ENCODE peak calls at places on chromosome 19, in ten cellular contexts. One of them, this sample, is unnamed.
A peak's percentile ranks its signal among the peaks of the same experiment; 100 is the strongest.

GRCh38 chr19:58213075-58213369 is 15.7 kb upstream of the ZNF544 start:
- DNase-seq in thoracic aorta: no peak
- DNase-seq in endodermal cell: no peak
- DNase-seq in H1: no peak
- DNase-seq in HL-60: no peak
- DNase-seq in dorsolateral prefrontal cortex: no peak
- DNase-seq in Panc1: no peak
- DNase-seq in fibroblast of the aortic adventitia: no peak
- DNase-seq in activated B cell treated with CpG ODN at 0.5 μM for 24 hours: no peak
- DNase-seq in BJ: no peak
- DNase-seq in this sample: no peak

GRCh38 chr19:756821-757688 is 6.1 kb downstream of the MISP start:
- DNase-seq in BJ: no peak
- DNase-seq in dorsolateral prefrontal cortex: no peak
- DNase-seq in HL-60: no peak
- DNase-seq in thoracic aorta: no peak
- DNase-seq in fibroblast of the aortic adventitia: no peak
- DNase-seq in endodermal cell: no peak
- DNase-seq in activated B cell treated with CpG ODN at 0.5 μM for 24 hours: no peak
- DNase-seq in Panc1: no peak
- DNase-seq in H1: no peak
- DNase-seq in this sample: no peak

GRCh38 chr19:29708553-29709439 is 6.3 kb downstream of the C19orf12 start:
- DNase-seq in H1: no peak
- DNase-seq in dorsolateral prefrontal cortex: no peak
- DNase-seq in thoracic aorta: no peak
- DNase-seq in fibroblast of the aortic adventitia: peak; percentile 33
- DNase-seq in Panc1: no peak
- DNase-seq in endodermal cell: no peak
- DNase-seq in BJ: no peak
- DNase-seq in activated B cell treated with CpG ODN at 0.5 μM for 24 hours: no peak
- DNase-seq in HL-60: no peak
- DNase-seq in this sample: no peak

GRCh38 chr19:10431254-10431942 is 11.1 kb downstream of the PDE4A start:
- DNase-seq in activated B cell treated with CpG ODN at 0.5 μM for 24 hours: peak; percentile 54
- DNase-seq in H1: peak; percentile 65
- DNase-seq in dorsolateral prefrontal cortex: no peak
- DNase-seq in fibroblast of the aortic adventitia: peak; percentile 22
- DNase-seq in thoracic aorta: no peak
- DNase-seq in HL-60: no peak
- DNase-seq in endodermal cell: peak; percentile 70
- DNase-seq in Panc1: no peak
- DNase-seq in BJ: no peak
- DNase-seq in this sample: no peak

GRCh38 chr19:46297700-46298476 is 1.0 kb downstream of the HIF3A start:
- DNase-seq in HL-60: no peak
- DNase-seq in activated B cell treated with CpG ODN at 0.5 μM for 24 hours: no peak
- DNase-seq in Panc1: no peak
- DNase-seq in fibroblast of the aortic adventitia: peak; percentile 29
- DNase-seq in BJ: no peak
- DNase-seq in endodermal cell: peak; percentile 58
- DNase-seq in dorsolateral prefrontal cortex: no peak
- DNase-seq in H1: peak; percentile 55
- DNase-seq in thoracic aorta: peak; percentile 47
- DNase-seq in this sample: no peak

GRCh38 chr19:37929512-37929911 is 22.5 kb downstream of the SIPA1L3 start:
- DNase-seq in activated B cell treated with CpG ODN at 0.5 μM for 24 hours: no peak
- DNase-seq in endodermal cell: peak; percentile 70
- DNase-seq in Panc1: no peak
- DNase-seq in thoracic aorta: no peak
- DNase-seq in H1: no peak
- DNase-seq in dorsolateral prefrontal cortex: no peak
- DNase-seq in BJ: no peak
- DNase-seq in fibroblast of the aortic adventitia: no peak
- DNase-seq in HL-60: no peak
- DNase-seq in this sample: no peak

GRCh38 chr19:33395561-33396550 is 22.3 kb downstream of the CEBPG start:
- DNase-seq in H1: no peak
- DNase-seq in BJ: no peak
- DNase-seq in endodermal cell: no peak
- DNase-seq in dorsolateral prefrontal cortex: no peak
- DNase-seq in fibroblast of the aortic adventitia: peak; percentile 63
- DNase-seq in activated B cell treated with CpG ODN at 0.5 μM for 24 hours: no peak
- DNase-seq in HL-60: no peak
- DNase-seq in thoracic aorta: no peak
- DNase-seq in Panc1: no peak
- DNase-seq in this sample: no peak

GRCh38 chr19:39438270-39438934 is 2.7 kb upstream of the RPS16 start:
- DNase-seq in Panc1: peak; percentile 99
- DNase-seq in activated B cell treated with CpG ODN at 0.5 μM for 24 hours: no peak
- DNase-seq in endodermal cell: no peak
- DNase-seq in BJ: no peak
- DNase-seq in fibroblast of the aortic adventitia: peak; percentile 40
- DNase-seq in dorsolateral prefrontal cortex: no peak
- DNase-seq in H1: no peak
- DNase-seq in HL-60: no peak
- DNase-seq in thoracic aorta: no peak
- DNase-seq in this sample: no peak

GRCh38 chr19:49362926-49363264 is 679 bp upstream of the TEAD2 start:
- DNase-seq in fibroblast of the aortic adventitia: no peak
- DNase-seq in dorsolateral prefrontal cortex: no peak
- DNase-seq in endodermal cell: no peak
- DNase-seq in BJ: no peak
- DNase-seq in H1: no peak
- DNase-seq in activated B cell treated with CpG ODN at 0.5 μM for 24 hours: no peak
- DNase-seq in thoracic aorta: no peak
- DNase-seq in HL-60: no peak
- DNase-seq in Panc1: no peak
- DNase-seq in this sample: peak; percentile 44

GRCh38 chr19:13764821-13765394 is 586 bp downstream of the MRI1 start:
- DNase-seq in BJ: no peak
- DNase-seq in activated B cell treated with CpG ODN at 0.5 μM for 24 hours: peak; percentile 37
- DNase-seq in HL-60: peak; percentile 27
- DNase-seq in endodermal cell: peak; percentile 67
- DNase-seq in thoracic aorta: no peak
- DNase-seq in fibroblast of the aortic adventitia: no peak
- DNase-seq in Panc1: no peak
- DNase-seq in H1: peak; percentile 55
- DNase-seq in dorsolateral prefrontal cortex: no peak
- DNase-seq in this sample: peak; percentile 50

GRCh38 chr19:49528211-49528771 is 488 bp downstream of the RCN3 start:
- DNase-seq in Panc1: no peak
- DNase-seq in H1: peak; percentile 57
- DNase-seq in thoracic aorta: peak; percentile 11
- DNase-seq in HL-60: no peak
- DNase-seq in dorsolateral prefrontal cortex: no peak
- DNase-seq in fibroblast of the aortic adventitia: peak; percentile 81
- DNase-seq in BJ: no peak
- DNase-seq in endodermal cell: no peak
- DNase-seq in activated B cell treated with CpG ODN at 0.5 μM for 24 hours: no peak
- DNase-seq in this sample: no peak

GRCh38 chr19:4717191-4717965 is 6.3 kb downstream of the DPP9 start:
- DNase-seq in endodermal cell: no peak
- DNase-seq in activated B cell treated with CpG ODN at 0.5 μM for 24 hours: no peak
- DNase-seq in BJ: no peak
- DNase-seq in Panc1: no peak
- DNase-seq in thoracic aorta: no peak
- DNase-seq in fibroblast of the aortic adventitia: peak; percentile 70
- DNase-seq in HL-60: no peak
- DNase-seq in dorsolateral prefrontal cortex: no peak
- DNase-seq in H1: no peak
- DNase-seq in this sample: no peak

GRCh38 chr19:19588546-19588945 is 29.9 kb downstream of the PBX4 start:
- DNase-seq in BJ: no peak
- DNase-seq in activated B cell treated with CpG ODN at 0.5 μM for 24 hours: no peak
- DNase-seq in dorsolateral prefrontal cortex: no peak
- DNase-seq in thoracic aorta: no peak
- DNase-seq in Panc1: no peak
- DNase-seq in endodermal cell: no peak
- DNase-seq in H1: no peak
- DNase-seq in fibroblast of the aortic adventitia: no peak
- DNase-seq in HL-60: no peak
- DNase-seq in this sample: no peak

GRCh38 chr19:52673014-52673413 is 34.9 kb upstream of the ZNF83 start:
- DNase-seq in dorsolateral prefrontal cortex: no peak
- DNase-seq in BJ: no peak
- DNase-seq in HL-60: no peak
- DNase-seq in Panc1: no peak
- DNase-seq in H1: no peak
- DNase-seq in activated B cell treated with CpG ODN at 0.5 μM for 24 hours: no peak
- DNase-seq in endodermal cell: no peak
- DNase-seq in thoracic aorta: no peak
- DNase-seq in fibroblast of the aortic adventitia: peak; percentile 40
- DNase-seq in this sample: no peak

GRCh38 chr19:2013683-2013961 is 1.9 kb downstream of the BTBD2 start:
- DNase-seq in dorsolateral prefrontal cortex: no peak
- DNase-seq in thoracic aorta: no peak
- DNase-seq in fibroblast of the aortic adventitia: no peak
- DNase-seq in activated B cell treated with CpG ODN at 0.5 μM for 24 hours: no peak
- DNase-seq in endodermal cell: no peak
- DNase-seq in Panc1: no peak
- DNase-seq in BJ: no peak
- DNase-seq in H1: no peak
- DNase-seq in HL-60: no peak
- DNase-seq in this sample: no peak

GRCh38 chr19:16376649-16377048 is 52.0 kb downstream of the KLF2 start:
- DNase-seq in Panc1: no peak
- DNase-seq in BJ: no peak
- DNase-seq in dorsolateral prefrontal cortex: no peak
- DNase-seq in activated B cell treated with CpG ODN at 0.5 μM for 24 hours: no peak
- DNase-seq in H1: peak; percentile 86
- DNase-seq in endodermal cell: peak; percentile 85
- DNase-seq in fibroblast of the aortic adventitia: no peak
- DNase-seq in thoracic aorta: no peak
- DNase-seq in HL-60: peak; percentile 33
- DNase-seq in this sample: no peak
- TF ChIP-seq CTCF in Panc1: no peak
- TF ChIP-seq CTCF in BJ: peak; percentile 46
- TF ChIP-seq CTCF in dorsolateral prefrontal cortex: no peak
- TF ChIP-seq CTCF in activated B cell treated with CpG ODN at 0.5 μM for 24 hours: no peak
- TF ChIP-seq CTCF in H1: peak; percentile 89
- TF ChIP-seq CTCF in endodermal cell: peak; percentile 79
- TF ChIP-seq CTCF in fibroblast of the aortic adventitia: peak; percentile 35
- TF ChIP-seq CTCF in thoracic aorta: no peak
- TF ChIP-seq CTCF in HL-60: peak; percentile 33
- TF ChIP-seq CTCF in this sample: no peak

GRCh38 chr19:30719991-30720329 is 347.8 kb downstream of the ZNF536 start:
- DNase-seq in fibroblast of the aortic adventitia: no peak
- DNase-seq in H1: peak; percentile 58
- DNase-seq in HL-60: no peak
- DNase-seq in BJ: no peak
- DNase-seq in endodermal cell: peak; percentile 70
- DNase-seq in dorsolateral prefrontal cortex: no peak
- DNase-seq in activated B cell treated with CpG ODN at 0.5 μM for 24 hours: no peak
- DNase-seq in Panc1: no peak
- DNase-seq in thoracic aorta: no peak
- DNase-seq in this sample: no peak
- TF ChIP-seq CTCF in fibroblast of the aortic adventitia: no peak
- TF ChIP-seq CTCF in H1: no peak
- TF ChIP-seq CTCF in HL-60: no peak
- TF ChIP-seq CTCF in BJ: no peak
- TF ChIP-seq CTCF in endodermal cell: no peak
- TF ChIP-seq CTCF in dorsolateral prefrontal cortex: no peak
- TF ChIP-seq CTCF in activated B cell treated with CpG ODN at 0.5 μM for 24 hours: no peak
- TF ChIP-seq CTCF in Panc1: no peak
- TF ChIP-seq CTCF in thoracic aorta: no peak
- TF ChIP-seq CTCF in this sample: no peak

DNA sequence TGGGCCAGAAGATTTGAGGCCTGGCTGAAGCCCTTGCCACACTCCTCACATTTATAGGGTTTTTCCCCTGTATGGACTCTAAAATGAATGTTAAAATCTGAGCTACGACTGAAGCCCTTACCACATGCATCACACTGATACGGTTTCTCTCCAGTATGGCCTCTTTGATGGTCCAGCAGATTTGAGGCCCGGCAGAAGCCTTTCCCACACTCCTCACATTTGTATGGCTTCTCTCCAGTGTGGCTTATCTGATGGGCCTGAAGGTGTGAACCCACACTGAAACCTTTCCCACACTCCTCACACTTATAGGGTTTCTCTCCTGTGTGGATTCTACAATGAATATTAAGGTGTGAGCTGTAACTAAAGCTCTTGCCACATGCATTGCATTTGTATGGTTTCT is 21.0 kb downstream of the ZNF45 start:
- DNase-seq in activated B cell treated with CpG ODN at 0.5 μM for 24 hours: no peak
- DNase-seq in endodermal cell: no peak
- DNase-seq in Panc1: no peak
- DNase-seq in dorsolateral prefrontal cortex: no peak
- DNase-seq in thoracic aorta: no peak
- DNase-seq in HL-60: no peak
- DNase-seq in fibroblast of the aortic adventitia: no peak
- DNase-seq in BJ: no peak
- DNase-seq in H1: no peak
- DNase-seq in this sample: no peak
- TF ChIP-seq CTCF in activated B cell treated with CpG ODN at 0.5 μM for 24 hours: no peak
- TF ChIP-seq CTCF in endodermal cell: no peak
- TF ChIP-seq CTCF in Panc1: no peak
- TF ChIP-seq CTCF in dorsolateral prefrontal cortex: no peak
- TF ChIP-seq CTCF in thoracic aorta: no peak
- TF ChIP-seq CTCF in HL-60: no peak
- TF ChIP-seq CTCF in fibroblast of the aortic adventitia: no peak
- TF ChIP-seq CTCF in BJ: no peak
- TF ChIP-seq CTCF in H1: no peak
- TF ChIP-seq CTCF in this sample: no peak

GRCh38 chr19:42313096-42313839 is at the start of gene TMEM145:
- DNase-seq in H1: peak; percentile 79
- DNase-seq in fibroblast of the aortic adventitia: peak; percentile 45
- DNase-seq in dorsolateral prefrontal cortex: no peak
- DNase-seq in BJ: no peak
- DNase-seq in HL-60: peak; percentile 25
- DNase-seq in activated B cell treated with CpG ODN at 0.5 μM for 24 hours: no peak
- DNase-seq in endodermal cell: peak; percentile 84
- DNase-seq in Panc1: no peak
- DNase-seq in thoracic aorta: no peak
- DNase-seq in this sample: peak; percentile 62
- TF ChIP-seq CTCF in H1: no peak
- TF ChIP-seq CTCF in fibroblast of the aortic adventitia: no peak
- TF ChIP-seq CTCF in dorsolateral prefrontal cortex: peak; percentile 42
- TF ChIP-seq CTCF in BJ: no peak
- TF ChIP-seq CTCF in HL-60: no peak
- TF ChIP-seq CTCF in activated B cell treated with CpG ODN at 0.5 μM for 24 hours: no peak
- TF ChIP-seq CTCF in endodermal cell: peak; percentile 41
- TF ChIP-seq CTCF in Panc1: no peak
- TF ChIP-seq CTCF in thoracic aorta: no peak
- TF ChIP-seq CTCF in this sample: no peak

This sample was measured in mesothelial cell of epicardium.